ENCODE peak calls at places on chromosomes 5 and 9, in five cellular contexts. Z, R, N, Y and S are unnamed samples.

GRCh38 chr9:35749515-35750255 is 598 bp downstream of the RGP1 start:
- DNase-seq in Z (no peak), R (no peak), N (peak), Y (peak), S (no peak)

GRCh38 chr5:159786201-159786600 is 130.1 kb upstream of the ADRA1B start:
- DNase-seq in N (no peak), Y (no peak), R (no peak), Z (no peak), S (no peak)

GRCh38 chr9:114163517-114163924 is 8.2 kb downstream of the COL27A1 start:
- DNase-seq in R (peak), Z (no peak), Y (peak), N (peak), S (no peak)

GRCh38 chr9:120974921-120975320 is 48.3 kb upstream of the TRAF1 start:
- DNase-seq in R (no peak), Z (no peak), N (no peak), Y (no peak), S (no peak)

GRCh38 chr5:36496471-36496870 is 109.9 kb upstream of the SLC1A3 start:
- DNase-seq in Z (no peak), Y (no peak), N (no peak), R (no peak), S (no peak)

GRCh38 chr5:10315824-10316509 is 8.3 kb upstream of the CMBL start:
- DNase-seq in Z (no peak), R (no peak), Y (no peak), N (no peak), S (no peak)

GRCh38 chr5:13567819-13568218 is 376.7 kb downstream of the DNAH5 start:
- DNase-seq in R (peak), Y (no peak), N (no peak), Z (no peak), S (no peak)

GRCh38 chr5:64887910-64888309 is 119.2 kb downstream of the CWC27 start:
- DNase-seq in Z (no peak), Y (no peak), R (no peak), N (no peak), S (no peak)

GRCh38 chr5:98474802-98475201 is 298.7 kb upstream of the RGMB start:
- DNase-seq in Z (no peak), N (no peak), Y (no peak), R (no peak), S (no peak)

GRCh38 chr5:139764250-139764791 is 31.3 kb upstream of the PSD2 start:
- DNase-seq in R (no peak), Y (no peak), N (peak), Z (no peak), S (no peak)

GRCh38 chr5:14249258-14250093 is 106.3 kb downstream of the TRIO start:
- DNase-seq in R (no peak), N (no peak), Z (no peak), Y (no peak), S (no peak)

GRCh38 chr5:5220896-5221295 is 80.8 kb downstream of the ADAMTS16 start:
- DNase-seq in N (no peak), Z (no peak), Y (no peak), R (no peak), S (no peak)

GRCh38 chr5:117435203-117435602 is 860.6 kb upstream of the SEMA6A start:
- DNase-seq in R (no peak), Z (no peak), Y (no peak), N (no peak), S (no peak)

GRCh38 chr5:127766556-127767335 is 63.6 kb downstream of the CCDC192 start:
- DNase-seq in N (no peak), Z (no peak), R (no peak), Y (no peak), S (no peak)

GRCh38 chr9:16064701-16065230 is 511.9 kb downstream of the CCDC171 start:
- DNase-seq in Y (no peak), R (no peak), Z (no peak), N (no peak), S (no peak)

GRCh38 chr9:107405511-107405910 is 84.1 kb downstream of the KLF4 start:
- DNase-seq in N (no peak), R (no peak), Y (no peak), Z (no peak), S (no peak)

GRCh38 chr5:83022334-83022733 is 54.9 kb downstream of the TMEM167A start:
- DNase-seq in N (no peak), Y (no peak), Z (no peak), R (no peak), S (no peak)

GRCh38 chr5:76271836-76272235 is 131.2 kb upstream of the IQGAP2 start:
- DNase-seq in R (no peak), N (no peak), Z (no peak), Y (no peak), S (no peak)

GRCh38 chr5:14218897-14219573 is 75.9 kb downstream of the TRIO start:
- DNase-seq in Z (no peak), R (no peak), Y (no peak), N (no peak), S (no peak)

GRCh38 chr9:87878930-87879603 is 3.6 kb upstream of the SPATA31E1 start:
- DNase-seq in Y (no peak), Z (no peak), R (peak), N (no peak), S (peak)

GRCh38 chr5:120093178-120093577 is 370.9 kb upstream of the PRR16 start:
- DNase-seq in N (peak), R (no peak), Y (no peak), Z (no peak), S (no peak)

GRCh38 chr9:33452828-33453271 is 5.5 kb upstream of the AQP3 start:
- DNase-seq in Y (peak), R (peak), Z (peak), N (peak), S (peak)

GRCh38 chr5:174172104-174172965 is 126.8 kb downstream of the NSG2 start:
- DNase-seq in Z (no peak), Y (no peak), N (peak), R (no peak), S (no peak)

GRCh38 chr9:97615439-97616072 is 17.6 kb downstream of the TSTD2 start:
- DNase-seq in Y (peak), Z (peak), N (peak), R (peak), S (peak)

GRCh38 chr5:78778538-78778937 is 130.0 kb upstream of the LHFPL2 start:
- DNase-seq in Y (no peak), R (no peak), Z (no peak), N (no peak), S (peak)

GRCh38 chr9:114110180-114110579 is 11.1 kb upstream of the KIF12 start:
- DNase-seq in Z (no peak), Y (no peak), R (peak), N (no peak), S (peak)

GRCh38 chr9:105877719-105878118 is 183.4 kb downstream of the TMEM38B start:
- DNase-seq in R (no peak), Z (no peak), Y (no peak), N (peak), S (no peak)

GRCh38 chr9:113687680-113688371 is 188.3 kb upstream of the ZNF618 start:
- DNase-seq in N (peak), Z (no peak), R (no peak), Y (no peak), S (no peak)

GRCh38 chr5:172481011-172481410 is 26.7 kb upstream of the SH3PXD2B start:
- DNase-seq in Z (no peak), R (no peak), Y (no peak), N (no peak), S (no peak)

GRCh38 chr5:172478256-172478655 is 23.9 kb upstream of the SH3PXD2B start:
- DNase-seq in Y (no peak), R (no peak), N (no peak), Z (no peak), S (no peak)

GRCh38 chr5:172477466-172477865 is 23.1 kb upstream of the SH3PXD2B start:
- DNase-seq in R (no peak), Z (no peak), N (no peak), Y (no peak), S (no peak)

GRCh38 chr5:172479784-172480115 is 25.4 kb upstream of the SH3PXD2B start:
- DNase-seq in Z (no peak), N (no peak), Y (no peak), R (no peak), S (no peak)

DNA sequence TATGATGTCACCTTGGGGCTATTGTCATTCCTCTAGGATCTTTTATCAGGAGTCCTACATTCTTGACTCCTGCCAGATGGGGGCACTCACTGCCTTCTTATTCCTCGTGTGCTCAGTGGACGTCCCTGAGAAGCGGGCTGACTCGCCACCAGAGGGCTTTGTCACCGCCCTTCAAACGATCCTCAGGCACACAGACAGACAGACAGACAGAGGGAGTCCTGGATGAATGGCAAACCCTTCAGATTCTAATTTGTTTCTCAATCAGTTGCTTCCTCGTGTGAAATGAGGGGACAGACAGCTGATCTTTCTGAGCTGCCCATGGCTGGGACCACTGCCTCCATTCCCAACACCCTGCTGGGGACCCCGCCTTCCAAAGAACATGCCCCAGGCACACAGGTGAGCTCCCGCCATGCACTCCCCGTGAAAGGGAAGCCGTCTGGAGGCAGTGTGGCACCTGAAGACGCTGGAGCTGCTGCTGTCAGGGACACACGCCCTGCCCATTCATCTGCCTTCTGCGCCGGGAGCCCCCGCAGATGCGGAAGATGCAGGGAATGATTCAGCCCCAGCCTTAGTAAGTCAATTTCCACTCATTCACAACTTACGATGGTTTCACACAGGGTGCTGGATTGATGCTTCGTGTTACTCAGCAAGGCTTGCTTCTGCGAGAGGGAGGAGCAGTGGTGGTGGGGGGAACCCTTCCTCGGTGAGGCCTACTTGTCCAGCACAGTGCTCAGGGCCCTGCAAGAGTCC is 24.9 kb upstream of the SH3PXD2B start:
- DNase-seq in Y (peak), Z (peak), R (peak), N (peak), S (peak)
- H3K27ac ChIP-seq in Y (no peak), Z (no peak), R (no peak), N (no peak), S (no peak)

GRCh38 chr9:133112361-133113026 is 8.5 kb downstream of the RALGDS start:
- DNase-seq in Z (no peak), Y (no peak), N (no peak), R (no peak), S (no peak)
- H3K27ac ChIP-seq in Z (no peak), Y (peak), N (no peak), R (peak), S (no peak)

GRCh38 chr5:172175263-172175719 is 12.7 kb downstream of the STK10 start:
- DNase-seq in N (no peak), R (no peak), Z (no peak), Y (no peak), S (no peak)
- H3K27ac ChIP-seq in N (no peak), R (peak), Z (peak), Y (no peak), S (no peak)

GRCh38 chr5:31657315-31657714 is 18.4 kb downstream of the PDZD2 start:
- DNase-seq in N (no peak), Z (no peak), R (no peak), Y (no peak), S (no peak)
- H3K27ac ChIP-seq in N (no peak), Z (no peak), R (no peak), Y (no peak), S (no peak)

GRCh38 chr9:124779368-124780059 is 2.6 kb downstream of the OLFML2A start:
- DNase-seq in Y (no peak), R (peak), N (peak), Z (no peak), S (peak)

GRCh38 chr9:124776952-124777645 is at the start of gene OLFML2A:
- DNase-seq in Z (no peak), R (no peak), N (peak), Y (no peak), S (no peak)

GRCh38 chr9:124778575-124779367 is 1.8 kb downstream of the OLFML2A start:
- DNase-seq in R (no peak), Y (no peak), Z (no peak), N (no peak), S (no peak)

GRCh38 chr9:124774131-124774978 is 2.6 kb upstream of the OLFML2A start:
- DNase-seq in Y (peak), N (peak), Z (peak), R (peak), S (no peak)

GRCh38 chr9:124776613-124776951 is 351 bp upstream of the OLFML2A start:
- DNase-seq in N (no peak), Z (no peak), Y (no peak), R (no peak), S (no peak)
- H3K27ac ChIP-seq in N (no peak), Z (no peak), Y (peak), R (peak), S (no peak)

GRCh38 chr9:102941868-102942267 is 53.3 kb upstream of the CYLC2 start:
- DNase-seq in Z (no peak), N (no peak), Y (no peak), R (no peak), S (no peak)
- H3K27ac ChIP-seq in Z (no peak), N (no peak), Y (no peak), R (no peak), S (no peak)